ENCODE peak calls at places on chromosome 2, in five cellular contexts. H is A549, U is K562, F is HepG2, P is H1. Y is an unnamed sample.
A peak's percentile ranks its signal among the peaks of the same experiment; 100 is the strongest.

GRCh38 chr2:179467927-179468326 is 203.3 kb upstream of the SESTD1 start:
- DNase-seq in U (no peak), P (no peak), H (no peak), F (no peak), Y (no peak)

GRCh38 chr2:73260338-73260984 is 23.8 kb downstream of the FBXO41 start:
- DNase-seq in F (peak; percentile 72), H (peak; percentile 76), U (peak; percentile 80), P (peak; percentile 80), Y (no peak)

GRCh38 chr2:196592331-196592911 is 47.1 kb upstream of the CCDC150 start:
- DNase-seq in U (no peak), P (no peak), H (peak; percentile 53), F (no peak), Y (no peak)

GRCh38 chr2:29463181-29463900 is 348.1 kb downstream of the CLIP4 start:
- DNase-seq in F (no peak), H (no peak), P (no peak), U (no peak), Y (no peak)

GRCh38 chr2:177970670-177971454 is 101.7 kb downstream of the PDE11A start:
- DNase-seq in P (no peak), U (no peak), F (peak; percentile 91), H (no peak), Y (no peak)

GRCh38 chr2:186641807-186642321 is 52.0 kb upstream of the FAM171B start:
- DNase-seq in P (no peak), F (peak; percentile 75), U (no peak), H (peak; percentile 79), Y (peak; percentile 21)

GRCh38 chr2:54726431-54726830 is 3.0 kb downstream of the EML6 start:
- DNase-seq in H (no peak), P (no peak), U (no peak), F (no peak), Y (no peak)

GRCh38 chr2:234032301-234032856 is 18.1 kb upstream of the SPP2 start:
- DNase-seq in P (no peak), U (no peak), F (no peak), H (peak; percentile 37), Y (no peak)

GRCh38 chr2:9757430-9758287 is 85.6 kb upstream of the TAF1B start:
- DNase-seq in P (no peak), F (no peak), H (no peak), U (no peak), Y (no peak)

GRCh38 chr2:61949458-61950107 is 44.1 kb downstream of the COMMD1 start:
- DNase-seq in P (no peak), F (no peak), H (no peak), U (no peak), Y (no peak)

GRCh38 chr2:232522014-232522854 is 2.0 kb downstream of the PRSS56 start:
- DNase-seq in H (peak; percentile 42), P (peak; percentile 94), F (no peak), U (peak; percentile 85), Y (no peak)

GRCh38 chr2:37526323-37526722 is 145.1 kb downstream of the CDC42EP3 start:
- DNase-seq in F (no peak), H (peak; percentile 57), U (peak; percentile 35), P (no peak), Y (no peak)

GRCh38 chr2:191959209-191959608 is 112.3 kb upstream of the CAVIN2 start:
- DNase-seq in F (peak; percentile 4), U (no peak), H (no peak), P (no peak), Y (no peak)

GRCh38 chr2:9641641-9642040 is 10.8 kb upstream of the YWHAQ start:
- DNase-seq in H (no peak), F (no peak), P (no peak), U (no peak), Y (no peak)

GRCh38 chr2:86764661-86765307 is 25.9 kb downstream of the CD8A start:
- DNase-seq in F (peak; percentile 43), U (peak; percentile 38), H (peak; percentile 68), P (no peak), Y (no peak)

GRCh38 chr2:9473985-9474360 is 378 bp upstream of the IAH1 start:
- DNase-seq in P (peak; percentile 51), F (no peak), U (no peak), H (no peak), Y (no peak)

GRCh38 chr2:180413331-180413730 is 406.2 kb upstream of the CWC22 start:
- DNase-seq in P (no peak), H (no peak), U (no peak), F (no peak), Y (no peak)

GRCh38 chr2:112646791-112647720 is 1.3 kb downstream of the SLC20A1 start:
- DNase-seq in P (no peak), F (no peak), H (peak; percentile 32), U (no peak), Y (no peak)

GRCh38 chr2:182068811-182069210 is 83.2 kb downstream of the PPP1R1C start:
- DNase-seq in P (no peak), H (peak; percentile 6), U (no peak), F (no peak), Y (no peak)

GRCh38 chr2:44286119-44286883 is 11.0 kb downstream of the SLC3A1 start:
- DNase-seq in F (no peak), P (no peak), H (no peak), U (no peak), Y (no peak)

GRCh38 chr2:241235859-241236593 is 47.5 kb downstream of the ANO7 start:
- DNase-seq in U (no peak), P (no peak), F (no peak), H (no peak), Y (no peak)

GRCh38 chr2:203928849-203929248 is 7.7 kb upstream of the ICOS start:
- DNase-seq in H (no peak), P (no peak), F (no peak), U (no peak), Y (no peak)

GRCh38 chr2:138090330-138090729 is 126.1 kb downstream of the HNMT start:
- DNase-seq in U (peak; percentile 23), P (no peak), H (peak; percentile 47), F (peak; percentile 64), Y (no peak)

DNA sequence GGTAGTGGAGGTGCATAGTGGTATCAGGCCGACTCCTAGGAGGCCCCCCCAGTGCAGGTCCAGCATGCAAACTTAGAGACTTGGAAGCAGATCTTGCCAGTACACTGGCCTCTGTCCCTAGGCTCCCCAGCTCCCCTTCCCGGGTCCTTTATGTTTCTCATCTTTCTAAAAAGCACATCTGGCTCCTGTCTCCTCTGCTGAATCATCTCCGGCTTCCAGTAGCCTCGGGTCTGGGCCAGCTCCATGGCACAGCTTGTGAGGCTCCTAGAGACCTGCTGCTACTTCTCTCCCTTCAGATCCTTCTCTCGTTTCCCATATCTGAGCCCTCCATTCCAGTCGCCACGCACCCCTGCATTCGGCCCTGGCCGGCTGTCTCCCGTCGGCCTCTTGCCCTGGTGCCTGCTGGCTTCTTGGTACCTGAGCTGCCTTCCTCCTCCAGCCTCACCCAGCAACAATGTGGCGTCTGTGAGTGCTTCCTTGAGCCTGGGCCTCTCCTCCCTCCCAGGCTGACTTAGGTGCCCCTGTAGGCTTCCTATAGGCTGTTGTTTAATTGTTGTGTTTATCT is 6.6 kb downstream of the TRAF3IP1 start:
- DNase-seq in P (no peak), H (no peak), U (no peak), F (no peak), Y (no peak)
- TF ChIP-seq HDAC2 in P (no peak), H (no peak), U (no peak), F (no peak), Y (no peak)

GRCh38 chr2:102340778-102341177 is 14.8 kb upstream of the IL18R1 start:
- DNase-seq in P (no peak), U (no peak), F (no peak), H (no peak), Y (no peak)

GRCh38 chr2:102345329-102345920 is 10.2 kb upstream of the IL18R1 start:
- DNase-seq in P (no peak), H (no peak), U (no peak), F (no peak), Y (no peak)

GRCh38 chr2:102346381-102347130 is 9.0 kb upstream of the IL18R1 start:
- DNase-seq in U (no peak), P (no peak), H (no peak), F (no peak), Y (no peak)

GRCh38 chr2:102344397-102344796 is 11.2 kb upstream of the IL18R1 start:
- DNase-seq in P (no peak), H (no peak), U (no peak), F (no peak), Y (no peak)

GRCh38 chr2:102342888-102343287 is 12.7 kb upstream of the IL18R1 start:
- DNase-seq in F (no peak), H (no peak), U (no peak), P (no peak), Y (no peak)
- TF ChIP-seq HDAC2 in F (no peak), H (no peak), U (no peak), P (no peak), Y (no peak)

DNA sequence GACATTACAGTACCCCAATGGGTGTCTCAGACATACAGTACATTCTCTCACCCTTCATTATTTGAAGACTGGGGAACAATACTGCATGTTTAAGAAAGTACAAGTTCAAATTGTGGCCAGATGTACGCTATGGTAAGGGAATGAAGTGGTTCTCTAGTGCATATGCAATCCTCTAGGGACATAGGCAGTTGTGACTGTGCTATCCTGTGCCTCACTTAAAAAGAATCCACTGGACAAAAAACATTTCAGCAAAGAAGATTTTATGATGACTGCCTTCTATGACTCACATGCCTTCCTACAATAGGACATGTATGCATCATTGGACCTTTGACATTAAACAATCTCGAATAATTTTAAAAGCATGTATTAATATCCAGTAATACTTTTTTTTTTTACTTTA is 233.4 kb downstream of the CNTNAP5 start:
- DNase-seq in P (no peak), H (no peak), U (no peak), F (no peak), Y (no peak)
- TF ChIP-seq HDAC2 in P (no peak), H (no peak), U (no peak), F (no peak), Y (no peak)

GRCh38 chr2:63820969-63821368 is 20.7 kb upstream of the UGP2 start:
- DNase-seq in F (no peak), P (no peak), U (no peak), H (no peak), Y (no peak)

GRCh38 chr2:63819256-63819655 is 22.4 kb upstream of the UGP2 start:
- DNase-seq in P (no peak), H (no peak), F (no peak), U (no peak), Y (no peak)

GRCh38 chr2:63821396-63821795 is 20.3 kb upstream of the UGP2 start:
- DNase-seq in H (no peak), F (no peak), U (no peak), P (no peak), Y (no peak)

GRCh38 chr2:63818276-63818675 is 23.4 kb upstream of the UGP2 start:
- DNase-seq in F (no peak), H (no peak), P (no peak), U (no peak), Y (no peak)

GRCh38 chr2:63819765-63820717 is 21.7 kb upstream of the UGP2 start:
- DNase-seq in U (no peak), P (no peak), H (no peak), F (peak; percentile 92), Y (no peak)
- TF ChIP-seq HDAC2 in U (no peak), P (no peak), H (no peak), F (peak; percentile 95), Y (no peak)

GRCh38 chr2:77008925-77009706 is 513.1 kb downstream of the LRRTM4 start:
- DNase-seq in H (no peak), P (no peak), F (no peak), U (no peak), Y (no peak)
- TF ChIP-seq HDAC2 in H (no peak), P (no peak), F (no peak), U (no peak), Y (no peak)

Y was measured in GM12878.